ENCODE peak calls at places on chromosomes 7 and 10, in four cellular contexts. P is K562, D is GM12878, X is GM12891. V is an unnamed sample.

GRCh38 chr7:151459726-151460473 is 20.0 kb upstream of the CRYGN start:
- DNase-seq in P (no peak), D (no peak), X (no peak), V (no peak)

GRCh38 chr7:16741676-16742075 is 11.9 kb upstream of the TSPAN13 start:
- DNase-seq in P (no peak), D (no peak), X (no peak), V (no peak)

GRCh38 chr7:17599733-17600685 is 301.6 kb downstream of the AHR start:
- DNase-seq in P (no peak), D (no peak), X (no peak), V (no peak)

GRCh38 chr7:154871483-154871882 is 131.4 kb downstream of the PAXIP1 start:
- DNase-seq in P (no peak), D (no peak), X (no peak), V (no peak)

GRCh38 chr10:30606313-30606712 is 23.2 kb downstream of the LYZL2 start:
- DNase-seq in P (no peak), D (no peak), X (no peak), V (no peak)

GRCh38 chr7:14717169-14717568 is 185.4 kb downstream of the DGKB start:
- DNase-seq in P (no peak), D (no peak), X (no peak), V (no peak)

GRCh38 chr10:77865585-77866324 is 60.8 kb downstream of the DLG5 start:
- DNase-seq in P (no peak), D (no peak), X (no peak), V (no peak)

GRCh38 chr10:99658622-99659030 is 683 bp upstream of the ENTPD7 start:
- DNase-seq in P (peak), D (no peak), X (no peak), V (peak)

GRCh38 chr7:152633072-152633471 is 42.9 kb downstream of the XRCC2 start:
- DNase-seq in P (no peak), D (no peak), X (no peak), V (no peak)

GRCh38 chr7:127798023-127798422 is 146.0 kb downstream of the SND1 start:
- DNase-seq in P (peak), D (no peak), X (no peak), V (no peak)

GRCh38 chr7:133528796-133529195 is 275.9 kb downstream of the EXOC4 start:
- DNase-seq in P (no peak), D (no peak), X (no peak), V (no peak)

GRCh38 chr10:93826355-93826754 is 67.4 kb upstream of the SLC35G1 start:
- DNase-seq in P (no peak), D (no peak), X (no peak), V (no peak)

GRCh38 chr10:84348431-84348830 is 20.0 kb downstream of the CCSER2 start:
- DNase-seq in P (no peak), D (no peak), X (no peak), V (no peak)

GRCh38 chr7:23852988-23853387 is 143.0 kb downstream of the STK31 start:
- DNase-seq in P (no peak), D (no peak), X (no peak), V (no peak)

GRCh38 chr10:67976292-67977245 is 92.1 kb downstream of the SIRT1 start:
- DNase-seq in P (no peak), D (no peak), X (no peak), V (no peak)

GRCh38 chr10:26781797-26782196 is 79.0 kb downstream of the ABI1 start:
- DNase-seq in P (no peak), D (no peak), X (no peak), V (no peak)
- TF ChIP-seq SPI1 in P (no peak), D (no peak), X (no peak), V (no peak)

GRCh38 chr7:38973760-38974159 is 3.9 kb upstream of the POU6F2 start:
- DNase-seq in P (peak), D (no peak), X (no peak), V (no peak)
- TF ChIP-seq SPI1 in P (no peak), D (no peak), X (no peak), V (no peak)

GRCh38 chr10:3872700-3873099 is 87.7 kb upstream of the KLF6 start:
- DNase-seq in P (no peak), D (no peak), X (no peak), V (no peak)

GRCh38 chr10:3875842-3876235 is 90.8 kb upstream of the KLF6 start:
- DNase-seq in P (no peak), D (no peak), X (no peak), V (no peak)

GRCh38 chr10:3874988-3875841 is 90.2 kb upstream of the KLF6 start:
- DNase-seq in P (no peak), D (peak), X (no peak), V (no peak)

GRCh38 chr10:3871424-3871996 is 86.5 kb upstream of the KLF6 start:
- DNase-seq in P (no peak), D (no peak), X (no peak), V (no peak)

GRCh38 chr10:3873728-3874461 is 88.9 kb upstream of the KLF6 start:
- DNase-seq in P (peak), D (peak), X (no peak), V (peak)
- TF ChIP-seq SPI1 in P (no peak), D (no peak), X (peak), V (no peak)

GRCh38 chr7:111140091-111140870 is 49.4 kb downstream of the LRRN3 start:
- DNase-seq in P (no peak), D (no peak), X (no peak), V (no peak)

GRCh38 chr7:111148134-111148533 is 57.2 kb downstream of the LRRN3 start:
- DNase-seq in P (no peak), D (no peak), X (no peak), V (no peak)

GRCh38 chr7:111146136-111146535 is 55.2 kb downstream of the LRRN3 start:
- DNase-seq in P (no peak), D (no peak), X (no peak), V (no peak)

GRCh38 chr7:111147708-111148107 is 56.8 kb downstream of the LRRN3 start:
- DNase-seq in P (no peak), D (no peak), X (no peak), V (no peak)

DNA sequence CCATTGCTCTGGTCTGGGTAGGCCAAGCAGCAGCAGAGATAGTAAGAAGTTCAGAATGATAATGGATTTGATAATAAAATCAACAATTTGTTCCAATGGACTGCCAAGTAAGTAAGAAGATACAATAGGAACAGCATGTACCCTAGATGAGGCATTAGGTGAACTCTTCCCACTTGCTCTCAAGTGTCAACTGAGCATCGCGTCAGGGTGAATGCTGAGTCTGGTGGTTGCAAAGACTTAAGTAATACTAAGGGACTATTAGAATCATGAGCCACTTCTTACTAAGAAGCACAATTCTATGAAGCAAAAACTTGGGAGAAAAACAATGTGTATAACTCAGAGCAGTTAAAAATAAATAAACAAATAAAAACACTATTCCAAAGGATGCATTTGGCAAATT is 54.5 kb downstream of the LRRN3 start:
- DNase-seq in P (no peak), D (no peak), X (no peak), V (no peak)
- TF ChIP-seq SPI1 in P (no peak), D (no peak), X (no peak), V (no peak)

GRCh38 chr7:95631545-95631944 is 35.2 kb upstream of the PDK4 start:
- DNase-seq in P (no peak), D (no peak), X (no peak), V (no peak)
- TF ChIP-seq SPI1 in P (no peak), D (no peak), X (no peak), V (no peak)

GRCh38 chr10:86970152-86970886 is 2.0 kb downstream of the ADIRF start:
- DNase-seq in P (no peak), D (no peak), X (no peak), V (no peak)
- TF ChIP-seq SPI1 in P (no peak), D (no peak), X (no peak), V (no peak)

DNA sequence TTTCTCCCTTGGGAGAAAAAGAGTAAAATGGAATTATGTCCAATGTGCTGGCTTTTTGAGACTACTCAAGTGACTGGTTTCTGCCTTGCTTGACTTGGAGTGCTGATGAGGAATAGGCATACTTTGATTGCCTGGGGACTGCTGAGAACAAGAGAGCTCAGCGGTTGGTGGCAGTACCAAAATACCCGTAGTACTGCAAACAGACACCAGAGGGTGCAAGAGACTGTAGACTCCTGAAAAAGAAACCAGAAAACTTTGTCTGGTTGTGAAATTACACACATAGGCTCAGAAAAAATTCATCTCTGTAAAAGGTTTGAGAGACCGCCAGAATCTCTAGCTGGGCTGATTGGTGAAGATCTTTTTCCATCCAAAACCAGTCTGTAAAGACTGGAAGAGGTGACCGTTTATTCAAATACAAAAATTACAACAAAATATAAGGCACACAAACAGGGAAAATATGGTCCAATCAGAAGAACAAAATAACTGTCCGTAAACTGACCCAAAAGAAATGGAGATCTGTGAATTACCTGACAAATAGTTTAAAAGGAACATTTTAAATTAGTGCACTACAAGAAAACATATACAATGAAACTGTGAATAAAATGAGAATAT is 18.5 kb downstream of the BICC1 start:
- DNase-seq in P (peak), D (peak), X (no peak), V (peak)
- TF ChIP-seq SPI1 in P (no peak), D (no peak), X (no peak), V (no peak)

DNA sequence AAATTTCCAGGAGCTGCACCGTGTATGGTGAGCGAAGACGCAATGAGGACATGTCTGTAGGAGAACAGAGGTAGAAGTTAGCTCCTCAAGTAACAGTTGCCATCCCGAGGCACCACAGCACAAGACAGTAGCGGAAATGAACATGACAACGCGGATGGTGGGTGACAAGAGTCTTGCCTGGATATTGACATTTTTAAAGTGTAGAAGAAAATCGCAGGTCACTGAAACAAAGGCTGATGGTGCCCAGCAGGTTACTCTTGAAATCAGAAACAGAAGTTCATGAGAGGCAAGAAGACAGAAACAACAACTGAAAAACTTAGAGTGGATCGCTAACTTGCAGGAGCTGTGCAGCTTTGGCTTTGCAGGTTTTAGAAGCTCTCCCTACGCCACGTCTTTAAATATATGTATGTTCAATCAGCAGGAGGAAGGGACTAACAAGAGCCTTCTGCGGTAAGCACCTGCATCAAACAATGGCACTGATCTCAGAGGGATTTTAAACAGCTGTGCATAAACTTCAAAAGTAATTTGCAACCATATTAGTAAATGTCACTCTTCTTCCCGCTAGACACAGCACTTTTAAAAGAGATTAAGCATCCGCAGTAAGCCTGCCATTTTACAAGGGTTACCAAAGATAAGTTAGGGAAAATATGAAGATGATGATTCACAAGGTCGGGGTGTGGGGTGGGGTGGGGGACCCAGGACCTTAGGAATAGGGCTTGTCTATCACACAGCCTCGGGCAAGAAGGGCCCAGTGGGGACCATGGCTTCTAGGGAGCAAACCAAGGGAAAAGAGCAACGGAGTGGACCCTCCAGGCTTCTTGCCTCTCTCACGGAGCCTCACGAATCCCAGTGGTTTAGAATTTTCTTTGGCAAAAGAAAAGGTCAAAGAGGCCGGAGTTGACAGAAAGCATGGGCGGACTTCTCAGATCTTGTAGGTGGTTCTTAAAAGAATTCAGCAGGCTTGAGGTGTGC is 1.6 kb downstream of the PRKCQ start:
- DNase-seq in P (peak), D (no peak), X (no peak), V (no peak)
- TF ChIP-seq SPI1 in P (no peak), D (no peak), X (no peak), V (no peak)

GRCh38 chr10:46250898-46251856 is 35.6 kb upstream of the ANTXRL start:
- DNase-seq in P (no peak), D (no peak), X (no peak), V (no peak)
- TF ChIP-seq SPI1 in P (no peak), D (no peak), X (no peak), V (no peak)

V was measured in HL-60.